ENCODE peak calls at places on chromosomes 2 and 18, in five cellular contexts. H, J, B, V and P are unnamed samples.

GRCh38 chr18:9403795-9404564 is 69.4 kb downstream of the TWSG1 start:
- DNase-seq in H (no peak), J (no peak), B (no peak), V (peak), P (no peak)

GRCh38 chr2:108106746-108107145 is 120.4 kb downstream of the SLC5A7 start:
- DNase-seq in H (no peak), J (no peak), B (no peak), V (peak), P (no peak)

GRCh38 chr2:127003028-127003800 is 103.7 kb downstream of the BIN1 start:
- DNase-seq in H (no peak), J (no peak), B (no peak), V (no peak), P (no peak)

GRCh38 chr2:9629222-9630000 is 1.4 kb downstream of the YWHAQ start:
- DNase-seq in H (peak), J (no peak), B (peak), V (no peak), P (no peak)

GRCh38 chr2:207473203-207473865 is 56.4 kb upstream of the CREB1 start:
- DNase-seq in H (peak), J (peak), B (peak), V (peak), P (peak)

GRCh38 chr18:47997338-47997780 is 66.9 kb upstream of the SMAD2 start:
- DNase-seq in H (no peak), J (no peak), B (no peak), V (peak), P (no peak)

GRCh38 chr18:76518543-76519155 is 23.6 kb upstream of the ZNF516 start:
- DNase-seq in H (peak), J (no peak), B (no peak), V (peak), P (no peak)

GRCh38 chr2:8872821-8873432 is 35.5 kb upstream of the KIDINS220 start:
- DNase-seq in H (peak), J (peak), B (peak), V (peak), P (peak)

GRCh38 chr2:173355866-173356508 is 1.3 kb downstream of the CDCA7 start:
- DNase-seq in H (peak), J (no peak), B (no peak), V (no peak), P (no peak)

GRCh38 chr2:241314181-241314932 is 1.1 kb downstream of the HDLBP start:
- DNase-seq in H (peak), J (no peak), B (no peak), V (peak), P (peak)

GRCh38 chr2:25824718-25825117 is 53.6 kb downstream of the ASXL2 start:
- DNase-seq in H (no peak), J (no peak), B (no peak), V (no peak), P (no peak)

GRCh38 chr2:196336715-196337617 is 165.6 kb upstream of the STK17B start:
- DNase-seq in H (peak), J (peak), B (peak), V (peak), P (no peak)

GRCh38 chr2:46632349-46632748 is 153.0 kb downstream of the TMEM247 start:
- DNase-seq in H (peak), J (peak), B (peak), V (peak), P (peak)

GRCh38 chr2:152520759-152521158 is 185.8 kb downstream of the FMNL2 start:
- DNase-seq in H (no peak), J (no peak), B (no peak), V (no peak), P (no peak)
- TF ChIP-seq EZH2phosphoT487 in H (no peak), J (no peak), B (no peak), V (no peak), P (no peak)

DNA sequence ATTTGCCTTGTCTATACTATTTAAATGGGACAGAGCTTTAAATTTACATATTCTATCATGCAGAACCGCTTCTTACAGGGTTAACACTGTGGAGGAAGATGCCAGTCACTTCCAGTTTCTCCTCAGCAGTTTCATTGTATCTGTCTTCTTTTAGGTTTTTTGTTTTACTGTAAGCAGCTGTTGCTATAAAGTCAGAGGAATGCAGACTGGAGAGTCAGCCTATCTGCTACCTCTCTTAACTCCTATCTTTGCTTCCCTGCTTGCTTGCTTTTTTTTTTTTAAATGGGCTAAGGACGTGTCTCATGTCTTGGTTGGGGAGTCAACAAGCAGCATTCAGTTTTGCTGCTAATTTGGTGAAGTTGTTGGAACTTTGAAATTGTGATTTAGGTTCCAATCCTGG is 8.9 kb downstream of the EPC2 start:
- DNase-seq in H (no peak), J (no peak), B (no peak), V (no peak), P (no peak)
- TF ChIP-seq EZH2phosphoT487 in H (no peak), J (no peak), B (no peak), V (no peak), P (no peak)

DNA sequence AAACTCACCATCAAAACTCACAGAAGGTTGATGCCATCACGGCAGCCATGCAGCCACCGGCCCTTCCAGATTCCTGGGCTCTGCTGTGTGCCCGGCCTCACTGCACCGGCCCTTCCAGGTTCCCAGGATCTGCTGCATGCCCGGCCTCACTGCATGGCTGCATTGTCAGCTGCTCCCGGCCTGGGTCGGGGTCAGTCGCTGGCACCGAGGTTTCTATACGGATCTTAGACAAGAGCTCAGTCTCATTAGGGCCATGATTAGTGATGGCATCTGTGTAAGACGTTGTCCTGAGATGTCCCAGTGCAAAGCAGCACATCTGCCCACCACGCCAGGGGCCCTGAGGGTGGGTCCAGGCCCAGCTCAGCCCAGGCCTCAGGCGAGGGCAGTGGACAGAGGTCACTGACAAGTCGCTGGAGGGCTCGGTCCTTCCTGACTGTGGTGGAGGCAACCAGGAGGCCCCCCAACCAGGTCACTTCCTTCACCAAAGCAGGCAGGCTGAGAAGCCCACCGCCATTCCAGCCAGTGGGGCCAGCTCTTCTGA is 29.4 kb downstream of the TMEM18 start:
- DNase-seq in H (no peak), J (no peak), B (no peak), V (no peak), P (no peak)
- TF ChIP-seq EZH2phosphoT487 in H (no peak), J (no peak), B (no peak), V (no peak), P (no peak)

DNA sequence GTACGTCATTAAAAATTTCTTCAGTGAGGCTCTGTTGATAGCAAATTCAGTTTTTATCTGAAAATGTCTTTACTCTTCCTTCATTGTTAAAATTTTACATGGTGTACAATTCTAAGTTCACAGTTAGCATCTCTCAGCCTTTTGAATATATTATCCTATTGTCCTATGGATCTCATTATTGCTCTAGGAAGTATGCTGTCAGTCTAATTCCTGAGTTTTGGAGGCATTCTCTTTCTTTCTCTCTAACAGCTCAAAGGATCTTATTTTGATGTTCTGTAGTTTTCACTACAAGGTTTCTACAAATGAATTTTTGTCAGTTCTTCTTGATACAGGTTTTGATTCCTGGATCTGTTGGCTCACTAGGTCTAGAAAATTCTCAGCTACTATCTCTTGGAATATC is 2.9 kb upstream of the ACMSD start:
- DNase-seq in H (no peak), J (no peak), B (no peak), V (no peak), P (no peak)
- TF ChIP-seq EZH2phosphoT487 in H (no peak), J (no peak), B (no peak), V (no peak), P (no peak)

GRCh38 chr2:174786066-174786725 is 21.9 kb upstream of the CHRNA1 start:
- DNase-seq in H (peak), J (no peak), B (no peak), V (no peak), P (no peak)
- TF ChIP-seq EZH2phosphoT487 in H (no peak), J (no peak), B (no peak), V (no peak), P (no peak)

DNA sequence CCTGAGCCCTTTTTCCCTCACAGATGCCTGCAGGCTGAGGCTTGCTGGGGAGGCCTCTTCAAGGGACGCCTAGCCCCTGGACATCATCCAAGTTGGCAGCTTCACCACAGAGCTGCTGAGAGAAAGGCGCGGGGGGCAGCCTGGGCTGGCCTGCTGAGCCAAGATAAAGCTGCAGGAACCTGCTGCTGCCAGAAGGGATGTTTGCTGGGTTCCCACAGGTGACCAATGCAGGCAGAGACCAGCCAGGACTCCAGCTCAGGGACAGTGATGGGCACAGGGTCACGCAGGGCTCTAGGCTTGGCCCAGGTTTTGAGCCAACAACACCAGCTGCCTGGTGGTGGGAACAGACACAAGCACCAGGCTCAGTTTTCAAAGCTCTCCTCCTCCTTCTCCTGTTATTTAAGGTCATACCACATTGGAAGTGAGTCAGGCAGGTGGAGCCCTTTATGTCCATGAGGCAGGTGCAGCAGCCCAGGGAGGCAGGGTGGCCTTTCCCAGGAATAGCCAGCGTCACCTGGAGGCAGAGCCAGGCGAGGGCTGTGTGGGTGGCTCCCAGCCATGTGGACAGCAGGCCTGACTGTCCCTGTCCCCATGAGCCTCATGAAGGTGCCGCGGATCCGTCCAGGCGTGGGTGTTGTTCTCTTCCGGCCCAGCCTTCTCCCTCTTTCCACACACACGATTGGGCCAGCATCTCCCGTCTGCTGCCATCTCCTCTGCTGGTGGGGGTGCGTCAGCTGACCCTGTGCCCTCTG is 515.5 kb upstream of the MYT1L start:
- DNase-seq in H (no peak), J (peak), B (peak), V (no peak), P (peak)
- TF ChIP-seq EZH2phosphoT487 in H (no peak), J (no peak), B (no peak), V (no peak), P (no peak)

GRCh38 chr2:133791191-133791590 is 222.9 kb upstream of the NCKAP5 start:
- DNase-seq in H (peak), J (no peak), B (no peak), V (no peak), P (no peak)
- TF ChIP-seq EZH2phosphoT487 in H (no peak), J (no peak), B (no peak), V (no peak), P (no peak)

DNA sequence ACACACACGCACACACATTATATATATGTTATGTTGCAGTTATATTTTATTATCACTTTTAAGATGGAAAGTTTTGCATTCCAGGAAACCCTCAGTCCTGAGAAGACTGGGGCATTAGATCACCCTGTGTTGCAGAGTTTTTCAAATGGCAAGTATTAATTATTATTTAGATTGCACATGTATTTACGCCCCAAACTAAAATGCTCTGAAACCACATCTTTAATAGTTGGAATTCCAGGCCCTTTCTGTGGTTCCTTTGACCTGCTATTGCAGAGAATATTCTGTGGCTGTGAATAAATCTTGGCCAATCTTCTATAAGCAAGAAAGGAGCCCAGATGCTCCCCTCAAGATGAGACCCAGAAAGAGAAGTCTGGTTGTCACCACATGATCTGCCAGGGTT is 427.0 kb upstream of the TNP1 start:
- DNase-seq in H (peak), J (no peak), B (no peak), V (no peak), P (no peak)
- TF ChIP-seq EZH2phosphoT487 in H (no peak), J (no peak), B (no peak), V (no peak), P (no peak)

GRCh38 chr2:240287011-240287410 is 146.6 kb upstream of the OTOS start:
- DNase-seq in H (no peak), J (peak), B (no peak), V (no peak), P (no peak)

GRCh38 chr2:240285725-240286124 is 145.3 kb upstream of the OTOS start:
- DNase-seq in H (no peak), J (no peak), B (no peak), V (no peak), P (no peak)

GRCh38 chr2:240287496-240288086 is 147.1 kb upstream of the OTOS start:
- DNase-seq in H (no peak), J (peak), B (no peak), V (no peak), P (no peak)

GRCh38 chr2:240286596-240286995 is 146.1 kb upstream of the OTOS start:
- DNase-seq in H (no peak), J (no peak), B (no peak), V (no peak), P (no peak)

GRCh38 chr2:240284503-240285259 is 144.2 kb upstream of the OTOS start:
- DNase-seq in H (no peak), J (no peak), B (no peak), V (no peak), P (no peak)
- TF ChIP-seq EZH2phosphoT487 in H (no peak), J (no peak), B (no peak), V (no peak), P (no peak)

DNA sequence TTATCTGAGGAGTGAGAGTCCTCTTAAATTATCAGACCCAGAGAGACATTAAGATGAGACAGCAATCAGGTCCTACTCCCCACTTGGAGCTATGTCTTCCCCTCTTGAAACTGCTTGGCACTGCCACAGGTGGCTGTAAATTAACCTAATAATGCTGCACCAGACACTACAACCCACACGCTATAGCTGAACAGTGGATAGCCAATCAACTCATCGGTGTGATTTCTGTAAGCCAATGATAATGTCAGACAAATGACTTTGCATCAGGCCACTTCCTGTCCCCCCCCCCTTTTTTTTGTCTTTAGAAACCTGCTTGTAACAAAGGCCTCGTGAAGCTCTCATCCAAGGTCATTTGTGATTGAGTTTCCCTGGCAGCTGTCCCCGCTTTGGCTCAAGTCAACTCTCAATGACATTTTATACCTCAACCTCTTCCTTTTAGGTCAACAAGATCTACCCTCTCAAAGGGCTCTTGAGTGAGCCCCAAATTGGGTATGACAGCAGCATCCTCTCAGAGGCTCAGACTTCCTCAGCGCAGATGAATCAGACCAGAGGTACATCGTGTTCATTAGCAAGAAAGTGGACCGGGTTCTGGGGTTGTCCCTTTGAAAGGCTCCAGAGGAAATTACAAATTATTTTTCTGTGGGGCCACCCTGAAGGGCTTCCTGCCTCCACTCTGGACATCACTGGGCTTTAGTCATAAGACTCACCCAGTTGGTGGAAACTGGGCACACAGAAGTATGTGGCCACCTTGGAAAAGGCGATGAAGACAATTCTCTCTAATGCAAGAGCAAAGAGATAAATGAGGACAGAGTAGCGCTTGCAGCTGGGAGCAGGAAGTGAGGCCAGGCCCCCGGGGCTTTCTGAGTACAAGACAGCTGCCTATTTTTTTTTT is 73.6 kb downstream of the COPS8 start:
- DNase-seq in H (no peak), J (no peak), B (no peak), V (no peak), P (no peak)
- TF ChIP-seq EZH2phosphoT487 in H (no peak), J (no peak), B (no peak), V (no peak), P (no peak)